ENCODE peak calls at places on chromosomes 5 and 9, in six cellular contexts. I, S, T, R, G and K are unnamed samples.

GRCh38 chr5:121988443-121988842 is 26.7 kb downstream of the SRFBP1 start:
- DNase-seq in G (no peak), R (no peak), T (no peak), I (no peak), S (no peak), K (no peak)

GRCh38 chr9:12875216-12875615 is 100.4 kb downstream of the LURAP1L start:
- DNase-seq in R (no peak), T (peak; percentile 43), G (no peak), I (no peak), S (no peak), K (no peak)

GRCh38 chr5:124408738-124409453 is 337.5 kb downstream of the ZNF608 start:
- DNase-seq in G (no peak), R (no peak), I (no peak), T (no peak), S (no peak), K (no peak)

GRCh38 chr5:9339206-9339818 is 206.6 kb downstream of the SEMA5A start:
- DNase-seq in I (peak; percentile 46), S (no peak), R (no peak), T (no peak), G (no peak), K (no peak)

GRCh38 chr9:129609486-129610192 is 11.3 kb downstream of the C9orf50 start:
- DNase-seq in T (no peak), R (peak; percentile 50), I (no peak), G (no peak), S (no peak), K (no peak)

GRCh38 chr9:16126042-16126441 is 573.2 kb downstream of the CCDC171 start:
- DNase-seq in G (no peak), I (no peak), T (no peak), R (no peak), S (no peak), K (no peak)

GRCh38 chr5:1127991-1128785 is 16.3 kb upstream of the SLC12A7 start:
- DNase-seq in R (peak; percentile 72), S (no peak), T (no peak), I (no peak), G (no peak), K (no peak)

GRCh38 chr5:126139773-126140172 is 283.4 kb upstream of the GRAMD2B start:
- DNase-seq in G (no peak), R (no peak), I (no peak), T (no peak), S (no peak), K (no peak)

GRCh38 chr5:19408149-19408548 is 579.9 kb downstream of the CDH18 start:
- DNase-seq in S (no peak), I (no peak), G (no peak), T (no peak), R (no peak), K (no peak)

GRCh38 chr9:134057751-134058701 is 9.8 kb downstream of the BRD3 start:
- DNase-seq in R (no peak), G (no peak), S (peak; percentile 53), I (peak; percentile 6), T (no peak), K (no peak)

GRCh38 chr9:97861148-97861475 is 8.1 kb downstream of the FOXE1 start:
- DNase-seq in G (no peak), T (no peak), R (no peak), S (no peak), I (no peak), K (no peak)

GRCh38 chr9:94588681-94589080 is 4.9 kb downstream of the FBP2 start:
- DNase-seq in I (no peak), T (no peak), S (no peak), R (no peak), G (no peak), K (no peak)

GRCh38 chr9:94591876-94592275 is 1.7 kb downstream of the FBP2 start:
- DNase-seq in G (no peak), I (no peak), T (no peak), S (no peak), R (no peak), K (no peak)

GRCh38 chr9:94599102-94599501 is 5.5 kb upstream of the FBP2 start:
- DNase-seq in S (no peak), G (no peak), I (no peak), T (no peak), R (no peak), K (no peak)

GRCh38 chr9:94593459-94594345 is at the start of gene FBP2:
- DNase-seq in I (no peak), R (no peak), G (no peak), T (no peak), S (no peak), K (no peak)
- H3K4me3 ChIP-seq in I (no peak within 1 kb of the TSS), R (no peak within 1 kb of the TSS), G (no peak within 1 kb of the TSS), T (no peak within 1 kb of the TSS), S (no peak within 1 kb of the TSS), K (no peak within 1 kb of the TSS)

DNA sequence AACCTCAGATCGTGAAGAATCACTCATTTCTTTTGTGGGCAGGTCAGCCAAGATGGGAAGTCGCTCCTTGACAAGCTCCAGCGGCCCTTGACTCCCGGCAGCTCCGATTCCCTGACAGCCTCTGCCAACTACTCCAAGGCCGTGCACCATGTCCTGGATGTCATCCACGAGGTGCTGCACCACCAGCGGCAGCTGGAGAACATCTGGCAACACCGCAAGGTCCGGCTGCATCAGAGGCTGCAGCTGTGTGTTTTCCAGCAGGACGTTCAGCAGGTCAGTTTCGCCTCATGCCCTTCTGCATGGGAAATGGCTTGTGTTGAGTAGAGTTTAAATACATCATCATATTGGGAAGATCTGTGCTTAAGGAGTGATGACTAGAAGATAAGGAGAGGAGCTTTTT is 173.3 kb downstream of the TRIO start:
- DNase-seq in R (no peak), S (no peak), G (no peak), I (no peak), T (no peak), K (peak; percentile 45)
- TF ChIP-seq CTCF in R (no peak), S (no peak), G (no peak), I (no peak), T (no peak), K (no peak)

DNA sequence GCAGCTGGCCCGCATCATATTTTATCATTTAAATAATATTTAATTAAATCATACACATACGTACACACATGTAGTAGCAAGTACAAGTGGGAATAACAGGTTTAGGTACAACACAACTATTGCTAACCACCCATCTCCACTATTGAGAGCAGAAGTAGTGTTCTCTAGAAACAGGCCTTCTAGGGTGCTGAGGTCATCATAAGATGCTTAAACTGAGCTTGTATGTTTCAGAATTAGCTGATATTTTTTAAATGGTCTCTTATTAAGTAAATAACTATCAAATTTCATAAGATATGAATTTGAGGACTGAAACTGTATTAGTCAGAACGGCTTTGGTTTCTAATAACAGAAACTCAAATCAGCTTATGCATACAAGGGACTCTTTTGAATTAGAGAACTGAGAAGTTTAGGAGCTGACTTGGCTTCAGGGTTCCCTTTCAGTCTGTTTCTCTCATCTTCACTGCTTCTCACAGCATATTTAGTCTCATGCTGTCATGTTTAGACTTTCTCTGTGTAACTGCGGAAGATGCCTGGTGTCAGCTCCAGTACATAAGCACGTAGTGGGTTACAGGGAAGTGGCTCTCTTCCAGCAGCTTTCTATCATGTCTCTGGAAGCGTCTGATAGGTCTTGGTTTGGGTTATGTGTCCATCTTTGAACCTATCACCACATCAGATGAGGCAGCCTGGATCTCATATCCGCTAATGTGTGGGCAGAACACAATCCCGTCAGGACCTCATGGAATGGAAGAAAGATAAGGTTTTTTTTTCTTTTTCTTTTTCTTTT is 25.0 kb upstream of the OCLN start:
- DNase-seq in S (no peak), I (no peak), R (no peak), T (no peak), G (no peak), K (no peak)
- H3K4me3 ChIP-seq in S (no peak overlapping the region), I (no peak overlapping the region), R (no peak overlapping the region), T (no peak overlapping the region), G (no peak overlapping the region), K (no peak overlapping the region)

GRCh38 chr9:119907056-119907455 is 537.8 kb upstream of the BRINP1 start:
- DNase-seq in I (no peak), R (no peak), S (no peak), T (no peak), G (no peak), K (no peak)
- TF ChIP-seq CTCF in I (no peak), R (no peak), S (no peak), T (no peak), G (no peak), K (no peak)

GRCh38 chr5:79641414-79641813 is 29.2 kb downstream of the TENT2 start:
- DNase-seq in R (no peak), I (no peak), G (no peak), S (no peak), T (no peak), K (no peak)
- H3K4me3 ChIP-seq in R (no peak overlapping the region), I (no peak overlapping the region), G (no peak overlapping the region), S (no peak overlapping the region), T (no peak overlapping the region), K (no peak overlapping the region)

GRCh38 chr5:155826947-155827815 is 499.8 kb upstream of the SGCD start:
- DNase-seq in I (no peak), T (no peak), G (no peak), R (no peak), S (no peak), K (no peak)

GRCh38 chr5:155827949-155828348 is 499.0 kb upstream of the SGCD start:
- DNase-seq in G (no peak), R (no peak), I (no peak), S (no peak), T (no peak), K (no peak)

GRCh38 chr5:155822177-155822576 is 504.8 kb upstream of the SGCD start:
- DNase-seq in I (no peak), G (no peak), R (no peak), S (no peak), T (no peak), K (no peak)
- TF ChIP-seq CTCF in I (no peak), G (no peak), R (peak; percentile 33), S (no peak), T (no peak), K (no peak)

DNA sequence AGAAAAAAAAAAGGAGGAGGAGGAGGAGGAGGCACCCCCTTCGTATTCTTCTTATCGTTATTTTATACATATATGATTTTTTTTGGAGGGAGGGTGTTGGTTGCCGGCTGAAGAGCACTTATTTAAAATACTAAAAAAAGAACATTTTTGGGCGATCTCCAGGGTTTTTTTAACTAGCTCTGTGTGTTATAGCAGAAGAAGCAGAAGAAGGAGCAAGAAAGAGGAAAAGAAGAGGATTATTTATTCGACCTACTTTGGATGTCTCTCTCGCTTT is 440 bp downstream of the NR2F1 start:
- DNase-seq in T (no peak), I (no peak), R (no peak), S (no peak), G (no peak), K (no peak)
- H3K4me3 ChIP-seq in T (peak overlapping the region; percentile 98), I (peak overlapping the region; percentile 93), R (peak overlapping the region; percentile 50), S (peak overlapping the region; percentile 60), G (peak overlapping the region; percentile 68), K (peak overlapping the region; percentile 92)

DNA sequence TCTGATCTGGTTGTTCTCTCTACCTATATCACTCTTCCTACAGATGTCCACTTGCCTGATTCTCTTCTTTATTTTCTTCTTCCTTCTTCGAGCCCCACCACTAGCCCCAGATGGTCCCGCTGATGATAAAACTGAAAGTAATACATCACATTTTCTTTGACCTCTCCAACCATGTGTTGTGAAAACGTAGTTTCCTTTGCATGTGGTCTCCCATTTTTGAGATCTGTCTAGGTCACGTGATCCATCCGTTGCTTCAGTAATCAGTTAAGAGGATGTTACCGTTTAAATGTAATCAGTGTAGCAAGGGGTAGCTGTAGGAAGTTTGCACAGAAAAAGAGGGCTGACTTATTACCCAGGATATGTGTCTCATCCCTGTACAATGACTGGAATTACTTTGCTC is 426.3 kb upstream of the TLE4 start:
- DNase-seq in R (no peak), G (no peak), T (no peak), S (no peak), I (no peak), K (no peak)
- TF ChIP-seq CTCF in R (no peak), G (no peak), T (no peak), S (no peak), I (no peak), K (no peak)

GRCh38 chr9:33714989-33715388 is 80.4 kb upstream of the PRSS3 start:
- DNase-seq in S (no peak), T (no peak), G (no peak), R (no peak), I (no peak), K (no peak)
- H3K4me3 ChIP-seq in S (no peak overlapping the region), T (no peak overlapping the region), G (no peak overlapping the region), R (no peak overlapping the region), I (no peak overlapping the region), K (no peak overlapping the region)